ENCODE peak calls at places on chromosomes 12 and 14, in ten cellular contexts. P is sigmoid colon; Y is BE2C; A is effector memory CD4-positive, alpha-beta T cell; O is fibroblast of lung; X is HAP-1; L is A549; K is neuronal stem cell; I is lung; G is heart right ventricle. C is an unnamed sample. For H3K4me1, the result is how much of the 10 kb centered on the place peaks cover.

GRCh38 chr14:34583525-34583924 is 44.0 kb upstream of the EAPP start:
- DNase-seq in P (peak), Y (no peak), A (no peak), O (no peak), X (no peak), L (no peak), K (no peak), I (no peak), G (no peak), C (no peak)

GRCh38 chr14:66495214-66496098 is 9.3 kb downstream of the CCDC196 start:
- DNase-seq in P (peak), Y (peak), A (no peak), O (peak), X (peak), L (peak), K (peak), I (peak), G (no peak), C (no peak)

GRCh38 chr14:54339771-54340170 is 57.0 kb upstream of the CDKN3 start:
- DNase-seq in P (no peak), Y (no peak), A (no peak), O (no peak), X (no peak), L (no peak), K (no peak), I (no peak), G (no peak), C (no peak)

GRCh38 chr12:40820794-40821484 is 128.7 kb downstream of the CNTN1 start:
- DNase-seq in P (no peak), Y (no peak), A (no peak), O (no peak), X (no peak), L (no peak), K (no peak), I (no peak), G (no peak), C (no peak)

GRCh38 chr14:47207636-47208035 is 467.8 kb downstream of the MDGA2 start:
- DNase-seq in P (no peak), Y (no peak), A (no peak), O (peak), X (no peak), L (peak), K (no peak), I (no peak), G (no peak), C (no peak)

GRCh38 chr12:131242741-131243496 is 289.2 kb downstream of the ADGRD1 start:
- DNase-seq in P (no peak), Y (peak), A (no peak), O (no peak), X (no peak), L (peak), K (no peak), I (no peak), G (no peak), C (no peak)

GRCh38 chr12:11650697-11651281 is 1.3 kb downstream of the ETV6 start:
- DNase-seq in P (no peak), Y (no peak), A (no peak), O (peak), X (peak), L (no peak), K (peak), I (no peak), G (no peak), C (no peak)

GRCh38 chr12:126708492-126708896 is 1558.5 kb upstream of the TMEM132C start:
- DNase-seq in P (no peak), Y (no peak), A (no peak), O (peak), X (no peak), L (no peak), K (no peak), I (no peak), G (no peak), C (no peak)

GRCh38 chr12:13103391-13104033 is at the start of gene GSG1:
- DNase-seq in P (no peak), Y (no peak), A (no peak), O (no peak), X (no peak), L (no peak), K (no peak), I (no peak), G (no peak), C (no peak)

GRCh38 chr12:64824500-64825142 is at the start of gene TBC1D30:
- DNase-seq in P (no peak), Y (peak), A (no peak), O (peak), X (peak), L (no peak), K (peak), I (no peak), G (peak), C (peak)

GRCh38 chr14:75941030-75941429 is 40.8 kb downstream of the TGFB3 start:
- DNase-seq in P (no peak), Y (peak), A (no peak), O (peak), X (no peak), L (no peak), K (no peak), I (no peak), G (no peak), C (no peak)

GRCh38 chr12:49089831-49090773 is 4.5 kb downstream of the DHH start:
- DNase-seq in P (no peak), Y (peak), A (no peak), O (peak), X (no peak), L (peak), K (no peak), I (no peak), G (peak), C (peak)

GRCh38 chr12:68934392-68934791 is 1.4 kb upstream of the CPM start:
- DNase-seq in P (no peak), Y (no peak), A (no peak), O (no peak), X (no peak), L (no peak), K (no peak), I (no peak), G (no peak), C (no peak)

GRCh38 chr12:120584343-120585149 is 3.3 kb upstream of the POP5 start:
- DNase-seq in P (peak), Y (peak), A (peak), O (no peak), X (peak), L (peak), K (peak), I (peak), G (peak), C (peak)

GRCh38 chr14:29548948-29549370 is 378.7 kb downstream of the PRKD1 start:
- DNase-seq in P (no peak), Y (no peak), A (no peak), O (peak), X (peak), L (peak), K (peak), I (no peak), G (no peak), C (no peak)

GRCh38 chr14:99991306-99991705 is 73.9 kb upstream of the EVL start:
- DNase-seq in P (no peak), Y (no peak), A (no peak), O (no peak), X (no peak), L (no peak), K (no peak), I (no peak), G (no peak), C (no peak)

GRCh38 chr14:61454545-61454944 is 133.2 kb downstream of the PRKCH start:
- DNase-seq in P (no peak), Y (no peak), A (no peak), O (no peak), X (no peak), L (no peak), K (no peak), I (peak), G (peak), C (no peak)

GRCh38 chr12:7376196-7376595 is 67.8 kb downstream of the CD163L1 start:
- DNase-seq in P (no peak), Y (no peak), A (no peak), O (peak), X (no peak), L (no peak), K (no peak), I (no peak), G (no peak), C (no peak)

GRCh38 chr14:92568621-92569479 is 55.3 kb downstream of the RIN3 start:
- DNase-seq in P (peak), Y (peak), A (no peak), O (no peak), X (no peak), L (no peak), K (no peak), I (no peak), G (peak), C (peak)

GRCh38 chr12:89825591-89826449 is 117.2 kb upstream of the ATP2B1 start:
- DNase-seq in P (no peak), Y (no peak), A (no peak), O (peak), X (no peak), L (peak), K (no peak), I (no peak), G (no peak), C (no peak)

GRCh38 chr14:78425332-78425731 is 255.2 kb downstream of the NRXN3 start:
- DNase-seq in P (no peak), Y (no peak), A (no peak), O (no peak), X (no peak), L (no peak), K (no peak), I (peak), G (no peak), C (no peak)

GRCh38 chr14:74886001-74886400 is 4.3 kb downstream of the DLST start:
- DNase-seq in P (no peak), Y (no peak), A (no peak), O (peak), X (no peak), L (no peak), K (no peak), I (no peak), G (no peak), C (no peak)

GRCh38 chr12:122318607-122319311 is 52.5 kb upstream of the VPS33A start:
- DNase-seq in P (no peak), Y (no peak), A (no peak), O (peak), X (no peak), L (peak), K (no peak), I (no peak), G (no peak), C (no peak)

GRCh38 chr14:100030441-100031153 is 34.6 kb upstream of the EVL start:
- DNase-seq in P (no peak), Y (no peak), A (no peak), O (peak), X (no peak), L (peak), K (no peak), I (no peak), G (no peak), C (no peak)

GRCh38 chr14:29608861-29609260 is 318.8 kb downstream of the PRKD1 start:
- DNase-seq in P (no peak), Y (no peak), A (no peak), O (no peak), X (no peak), L (no peak), K (no peak), I (no peak), G (no peak), C (no peak)

GRCh38 chr12:100896192-100896591 is 101.6 kb downstream of the ANO4 start:
- DNase-seq in P (no peak), Y (no peak), A (no peak), O (no peak), X (no peak), L (no peak), K (no peak), I (no peak), G (no peak), C (no peak)

GRCh38 chr14:72864712-72865365 is 29.1 kb downstream of the DPF3 start:
- DNase-seq in P (no peak), Y (no peak), A (no peak), O (peak), X (no peak), L (no peak), K (no peak), I (no peak), G (no peak), C (no peak)

GRCh38 chr12:113019045-113019444 is 37.5 kb upstream of the DTX1 start:
- DNase-seq in P (no peak), Y (no peak), A (no peak), O (peak), X (no peak), L (no peak), K (no peak), I (no peak), G (no peak), C (no peak)

GRCh38 chr12:63752283-63752682 is 27.4 kb upstream of the RXYLT1 start:
- DNase-seq in P (no peak), Y (no peak), A (no peak), O (no peak), X (no peak), L (no peak), K (no peak), I (no peak), G (no peak), C (no peak)

GRCh38 chr14:49612251-49612650 is 8.2 kb downstream of the RPL36AL start:
- DNase-seq in P (no peak), Y (no peak), A (no peak), O (no peak), X (no peak), L (no peak), K (no peak), I (no peak), G (no peak), C (no peak)

GRCh38 chr12:11731042-11731357 is 81.5 kb downstream of the ETV6 start:
- DNase-seq in P (no peak), Y (no peak), A (no peak), O (no peak), X (no peak), L (no peak), K (no peak), I (no peak), G (no peak), C (no peak)

GRCh38 chr12:32504626-32505025 is 105.3 kb downstream of the FGD4 start:
- DNase-seq in P (no peak), Y (no peak), A (no peak), O (no peak), X (peak), L (no peak), K (no peak), I (no peak), G (no peak), C (no peak)
- H3K4me1 ChIP-seq in P (under half), Y (under half), A (under half), O (under half), X (under half), L (under half), K (under half), I (under half), G (half or more), C (under half)

GRCh38 chr14:21255385-21256101 is 13.7 kb downstream of the HNRNPC start:
- DNase-seq in P (no peak), Y (no peak), A (no peak), O (peak), X (no peak), L (no peak), K (no peak), I (no peak), G (no peak), C (no peak)
- H3K4me1 ChIP-seq in P (under half), Y (under half), A (under half), O (under half), X (under half), L (under half), K (under half), I (under half), G (half or more), C (under half)

GRCh38 chr14:68284834-68285233 is 465.3 kb downstream of the RAD51B start:
- DNase-seq in P (no peak), Y (no peak), A (no peak), O (no peak), X (no peak), L (no peak), K (no peak), I (no peak), G (no peak), C (no peak)

GRCh38 chr14:68281497-68281896 is 461.9 kb downstream of the RAD51B start:
- DNase-seq in P (no peak), Y (no peak), A (no peak), O (no peak), X (no peak), L (no peak), K (no peak), I (no peak), G (no peak), C (no peak)

GRCh38 chr14:68284333-68284732 is 464.8 kb downstream of the RAD51B start:
- DNase-seq in P (no peak), Y (no peak), A (no peak), O (no peak), X (no peak), L (no peak), K (no peak), I (no peak), G (no peak), C (no peak)

GRCh38 chr14:68283378-68284123 is 464.0 kb downstream of the RAD51B start:
- DNase-seq in P (no peak), Y (no peak), A (peak), O (no peak), X (no peak), L (no peak), K (no peak), I (no peak), G (peak), C (no peak)

GRCh38 chr14:68282479-68283377 is 463.1 kb downstream of the RAD51B start:
- DNase-seq in P (no peak), Y (no peak), A (peak), O (no peak), X (no peak), L (no peak), K (no peak), I (no peak), G (no peak), C (no peak)
- H3K4me1 ChIP-seq in P (under half), Y (under half), A (half or more), O (under half), X (under half), L (under half), K (under half), I (under half), G (under half), C (under half)

GRCh38 chr12:51386361-51386760 is 4.8 kb downstream of the GALNT6 start:
- DNase-seq in P (no peak), Y (no peak), A (no peak), O (no peak), X (no peak), L (no peak), K (no peak), I (no peak), G (no peak), C (no peak)
- H3K4me1 ChIP-seq in P (under half), Y (under half), A (under half), O (under half), X (under half), L (under half), K (under half), I (under half), G (under half), C (under half)

DNA sequence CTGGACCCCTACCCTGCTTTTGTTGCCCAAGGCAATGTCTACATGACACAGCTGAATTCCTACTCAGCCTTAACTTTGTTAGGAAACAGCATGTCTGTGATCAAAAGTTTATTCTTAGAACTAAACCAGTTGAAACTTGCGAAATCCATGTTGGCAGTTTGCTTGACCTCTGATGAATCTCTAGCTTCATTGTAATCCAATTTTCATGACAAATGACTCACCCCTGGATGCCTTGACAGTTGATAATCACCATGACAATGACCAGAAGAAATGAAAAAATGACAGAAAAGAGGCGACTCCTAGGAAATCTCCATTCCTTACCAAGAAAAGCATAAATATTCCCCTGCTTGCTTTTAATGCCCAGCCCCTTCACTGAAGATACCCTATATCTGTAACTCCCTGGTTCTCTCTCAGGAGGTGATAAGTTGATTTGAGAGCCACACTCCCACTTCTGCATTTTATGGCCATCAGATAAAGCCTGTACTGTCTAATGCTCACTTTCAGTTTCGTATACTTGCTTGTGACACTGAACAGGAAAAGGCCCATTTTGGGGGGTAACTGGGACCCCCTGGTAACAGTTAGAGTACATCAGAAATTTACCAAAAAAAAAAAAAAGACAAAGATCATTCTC is 148.6 kb upstream of the SYT10 start:
- DNase-seq in P (no peak), Y (no peak), A (no peak), O (peak), X (peak), L (peak), K (peak), I (peak), G (no peak), C (no peak)
- H3K4me1 ChIP-seq in P (under half), Y (under half), A (under half), O (under half), X (under half), L (under half), K (under half), I (under half), G (under half), C (under half)

DNA sequence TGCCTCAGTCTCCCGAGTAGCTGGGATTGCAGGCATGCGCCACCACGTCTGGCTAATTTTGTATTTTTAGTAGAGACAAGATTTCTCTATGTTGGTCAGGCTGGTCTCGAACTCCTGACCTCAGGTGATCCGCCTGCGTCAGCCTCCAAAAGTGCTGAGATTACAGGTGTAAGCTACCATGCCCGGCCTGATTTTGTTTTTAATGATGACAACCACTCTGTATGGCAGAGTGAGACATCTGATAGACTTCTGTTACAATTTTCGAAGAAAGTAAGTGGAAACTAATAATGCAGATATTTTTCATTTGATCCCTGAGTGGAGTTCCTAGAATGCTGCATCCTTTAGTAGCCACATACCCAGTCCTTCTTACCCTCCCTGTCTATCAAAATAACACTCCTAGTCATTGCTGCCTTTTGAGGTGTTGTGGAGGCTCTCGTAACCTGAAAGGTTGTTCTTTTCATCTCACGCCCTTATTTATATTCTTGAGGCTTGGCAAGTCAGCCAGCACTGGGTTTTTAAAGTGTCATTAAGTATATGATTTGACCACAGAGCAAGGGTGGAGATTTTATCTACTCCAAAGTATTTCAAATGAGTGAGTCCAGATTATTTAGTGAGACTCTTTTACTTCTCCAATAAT is 5.9 kb upstream of the EID3 start:
- DNase-seq in P (no peak), Y (no peak), A (no peak), O (peak), X (no peak), L (peak), K (no peak), I (no peak), G (no peak), C (no peak)
- H3K4me1 ChIP-seq in P (half or more), Y (under half), A (under half), O (under half), X (under half), L (half or more), K (under half), I (under half), G (half or more), C (under half)

GRCh38 chr14:89427426-89428162 is 10.6 kb upstream of the FOXN3 start:
- DNase-seq in P (peak), Y (no peak), A (no peak), O (no peak), X (no peak), L (no peak), K (no peak), I (no peak), G (no peak), C (no peak)

GRCh38 chr14:89430271-89430620 is 13.2 kb upstream of the FOXN3 start:
- DNase-seq in P (no peak), Y (no peak), A (no peak), O (no peak), X (no peak), L (no peak), K (no peak), I (no peak), G (no peak), C (no peak)

GRCh38 chr14:89429206-89430091 is 12.4 kb upstream of the FOXN3 start:
- DNase-seq in P (peak), Y (no peak), A (no peak), O (peak), X (peak), L (no peak), K (no peak), I (no peak), G (no peak), C (no peak)

GRCh38 chr14:89428556-89429196 is 11.6 kb upstream of the FOXN3 start:
- DNase-seq in P (peak), Y (no peak), A (no peak), O (peak), X (no peak), L (no peak), K (no peak), I (no peak), G (no peak), C (peak)

DNA sequence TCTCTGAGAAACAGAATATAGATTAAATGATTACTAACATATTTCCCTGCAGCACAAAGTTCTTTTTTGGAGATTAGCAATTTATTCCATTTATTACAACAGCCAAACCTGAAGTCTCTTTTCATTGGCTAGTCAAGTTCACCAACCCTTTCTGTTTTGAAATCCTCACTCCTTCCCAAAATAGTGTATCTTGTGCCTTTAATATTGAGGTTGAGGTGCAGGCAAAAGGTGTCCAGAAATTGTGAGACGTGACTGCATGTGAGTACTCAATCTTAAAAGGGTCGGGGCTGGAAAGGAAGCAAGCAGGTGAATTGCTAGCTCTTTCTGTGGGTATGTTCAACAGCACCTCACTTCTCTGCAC is 11.1 kb upstream of the FOXN3 start:
- DNase-seq in P (no peak), Y (no peak), A (no peak), O (no peak), X (no peak), L (no peak), K (no peak), I (no peak), G (no peak), C (no peak)
- H3K4me1 ChIP-seq in P (under half), Y (under half), A (under half), O (under half), X (under half), L (under half), K (under half), I (under half), G (half or more), C (under half)